ENCODE peak calls at places on chromosomes 2 and 18, in six cellular contexts. W, S, D, N, B and X are unnamed samples.

GRCh38 chr2:113842919-113843736 is 46.8 kb upstream of the ACTR3 start:
- DNase-seq in D (peak), S (peak), W (no peak), B (no peak), N (no peak), X (no peak)

GRCh38 chr2:99836670-99837069 is 305.7 kb downstream of the AFF3 start:
- DNase-seq in W (no peak), D (peak), S (peak), B (no peak), N (no peak), X (no peak)

GRCh38 chr18:36640005-36640952 is 188.5 kb downstream of the TPGS2 start:
- DNase-seq in N (no peak), B (no peak), D (no peak), S (peak), W (no peak), X (no peak)

GRCh38 chr2:113202305-113203216 is 28.8 kb downstream of the PSD4 start:
- DNase-seq in W (no peak), B (peak), D (no peak), N (no peak), S (no peak), X (no peak)

GRCh38 chr2:22359020-22359672 is 1025.8 kb upstream of the KLHL29 start:
- DNase-seq in N (no peak), B (no peak), S (no peak), D (no peak), W (no peak), X (no peak)

GRCh38 chr2:174335605-174336402 is 1.1 kb downstream of the SP9 start:
- DNase-seq in S (peak), D (peak), N (no peak), W (peak), B (no peak), X (no peak)

GRCh38 chr2:1839066-1839756 is 94.9 kb upstream of the PXDN start:
- DNase-seq in N (no peak), S (no peak), D (no peak), B (no peak), W (no peak), X (no peak)

GRCh38 chr2:31138037-31138962 is at the start of gene GALNT14:
- DNase-seq in W (peak), B (peak), D (peak), N (peak), S (peak), X (peak)

GRCh38 chr2:191566347-191566746 is 111.6 kb upstream of the NABP1 start:
- DNase-seq in W (peak), B (peak), D (peak), N (peak), S (peak), X (peak)

GRCh38 chr2:20314562-20315521 is 35.8 kb downstream of the PUM2 start:
- DNase-seq in B (no peak), D (no peak), N (no peak), W (no peak), S (no peak), X (no peak)

GRCh38 chr18:23401400-23402347 is 51.4 kb upstream of the RIOK3 start:
- DNase-seq in S (peak), W (no peak), B (no peak), D (peak), N (no peak), X (no peak)

GRCh38 chr18:46688853-46689525 is 32.0 kb upstream of the LOXHD1 start:
- DNase-seq in D (no peak), W (no peak), B (no peak), N (no peak), S (no peak), X (no peak)

GRCh38 chr18:13539050-13539449 is 187.3 kb downstream of the FAM210A start:
- DNase-seq in S (no peak), D (no peak), B (peak), W (no peak), N (no peak), X (no peak)

GRCh38 chr18:26978812-26979341 is 113.4 kb upstream of the AQP4 start:
- DNase-seq in N (no peak), B (no peak), D (no peak), W (no peak), S (no peak), X (peak)

GRCh38 chr18:8307960-8308359 is 301.3 kb upstream of the RAB12 start:
- DNase-seq in N (no peak), S (no peak), B (no peak), W (no peak), D (no peak), X (no peak)

GRCh38 chr2:43227830-43228280 is 1.4 kb upstream of the ZFP36L2 start:
- DNase-seq in D (peak), B (no peak), N (no peak), S (no peak), W (no peak), X (no peak)

GRCh38 chr18:48405108-48405507 is 4.1 kb downstream of the ZBTB7C start:
- DNase-seq in D (peak), B (no peak), W (no peak), N (no peak), S (peak), X (no peak)

GRCh38 chr2:101480764-101481163 is 5.9 kb upstream of the RFX8 start:
- DNase-seq in N (no peak), W (no peak), B (no peak), D (no peak), S (no peak), X (no peak)